ENCODE peak calls at places on chromosome 9, in six cellular contexts. A, Q, K, O, C and G are unnamed samples.

GRCh38 chr9:105148328-105149006 is 96.0 kb upstream of the SLC44A1 start:
- DNase-seq in A (peak), K (no peak), O (no peak), C (no peak), Q (no peak), G (no peak)

GRCh38 chr9:18726546-18726945 is 252.6 kb downstream of the ADAMTSL1 start:
- DNase-seq in O (no peak), K (no peak), Q (no peak), A (no peak), C (no peak), G (peak)

GRCh38 chr9:21801683-21802417 is 586 bp upstream of the MTAP start:
- DNase-seq in A (no peak), C (no peak), O (no peak), Q (peak), K (peak), G (peak)

GRCh38 chr9:21730899-21731298 is 71.5 kb upstream of the MTAP start:
- DNase-seq in A (no peak), K (no peak), C (no peak), Q (no peak), O (no peak), G (no peak)

GRCh38 chr9:128078504-128079434 is 10.7 kb downstream of the SLC25A25 start:
- DNase-seq in C (no peak), Q (peak), K (no peak), O (peak), A (no peak), G (peak)

GRCh38 chr9:115672477-115673316 is 480.9 kb upstream of the PAPPA start:
- DNase-seq in O (no peak), A (no peak), Q (no peak), K (peak), C (no peak), G (peak)

GRCh38 chr9:126957687-126958053 is 43.1 kb downstream of the RALGPS1 start:
- DNase-seq in C (no peak), K (no peak), A (no peak), O (no peak), Q (peak), G (peak)

GRCh38 chr9:122777935-122778671 is 10.6 kb upstream of the OR5C1 start:
- DNase-seq in K (no peak), C (no peak), Q (no peak), O (no peak), A (no peak), G (peak)

GRCh38 chr9:110095238-110095637 is 112.7 kb downstream of the C9orf152 start:
- DNase-seq in Q (no peak), A (no peak), O (no peak), C (no peak), K (no peak), G (peak)

GRCh38 chr9:89139450-89139849 is 39.2 kb downstream of the SHC3 start:
- DNase-seq in A (no peak), O (no peak), Q (no peak), K (no peak), C (no peak), G (peak)

GRCh38 chr9:4020747-4021296 is 279.0 kb downstream of the GLIS3 start:
- DNase-seq in O (no peak), C (no peak), A (no peak), K (no peak), Q (no peak), G (peak)

GRCh38 chr9:27453860-27454553 is 70.1 kb upstream of the IFNK start:
- DNase-seq in O (no peak), Q (no peak), K (no peak), C (no peak), A (no peak), G (no peak)

GRCh38 chr9:137294091-137294683 is 7.9 kb downstream of the NRARP start:
- DNase-seq in K (peak), O (peak), A (no peak), Q (peak), C (no peak), G (peak)

GRCh38 chr9:124210697-124211096 is 47.1 kb upstream of the NEK6 start:
- DNase-seq in K (no peak), O (no peak), Q (no peak), A (no peak), C (peak), G (peak)

GRCh38 chr9:94933429-94933828 is 206.9 kb downstream of the AOPEP start:
- DNase-seq in Q (no peak), K (no peak), A (no peak), C (no peak), O (no peak), G (peak)

GRCh38 chr9:136857166-136857565 is 5.0 kb downstream of the MAMDC4 start:
- DNase-seq in Q (no peak), A (no peak), C (no peak), K (no peak), O (no peak), G (no peak)

GRCh38 chr9:38643456-38644173 is 23.2 kb upstream of the ANKRD18A start:
- DNase-seq in O (no peak), Q (no peak), A (no peak), K (no peak), C (no peak), G (no peak)

DNA sequence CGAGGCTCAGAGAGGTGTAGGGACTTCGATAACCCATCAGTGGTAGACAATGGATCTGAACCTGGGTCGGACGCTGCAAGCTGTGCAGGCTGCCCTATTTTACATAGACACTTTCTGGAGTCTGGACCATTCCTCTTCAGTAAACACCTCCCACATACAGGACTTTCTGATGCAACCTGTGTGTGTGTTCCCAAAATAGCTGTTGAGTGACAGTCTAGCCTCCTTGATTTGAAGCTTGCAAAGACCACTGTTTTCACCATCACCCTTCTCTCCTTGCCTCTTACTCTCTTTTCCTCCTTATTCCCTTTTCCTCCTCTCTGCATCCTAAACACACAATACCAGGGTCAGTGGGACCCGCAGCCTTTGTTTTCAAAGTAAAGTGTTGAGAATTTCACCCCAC is 30.8 kb downstream of the CFAP77 start:
- DNase-seq in A (no peak), O (no peak), C (no peak), K (no peak), Q (no peak), G (no peak)
- H2AFZ ChIP-seq in A (peak), O (no peak), C (no peak), K (no peak), Q (no peak), G (no peak)

GRCh38 chr9:107491081-107492053 is 1.8 kb upstream of the KLF4 start:
- DNase-seq in A (no peak), O (no peak), C (no peak), K (no peak), Q (no peak), G (no peak)
- TF ChIP-seq CEBPB in A (no peak), O (no peak), C (no peak), K (no peak), Q (no peak), G (no peak)

DNA sequence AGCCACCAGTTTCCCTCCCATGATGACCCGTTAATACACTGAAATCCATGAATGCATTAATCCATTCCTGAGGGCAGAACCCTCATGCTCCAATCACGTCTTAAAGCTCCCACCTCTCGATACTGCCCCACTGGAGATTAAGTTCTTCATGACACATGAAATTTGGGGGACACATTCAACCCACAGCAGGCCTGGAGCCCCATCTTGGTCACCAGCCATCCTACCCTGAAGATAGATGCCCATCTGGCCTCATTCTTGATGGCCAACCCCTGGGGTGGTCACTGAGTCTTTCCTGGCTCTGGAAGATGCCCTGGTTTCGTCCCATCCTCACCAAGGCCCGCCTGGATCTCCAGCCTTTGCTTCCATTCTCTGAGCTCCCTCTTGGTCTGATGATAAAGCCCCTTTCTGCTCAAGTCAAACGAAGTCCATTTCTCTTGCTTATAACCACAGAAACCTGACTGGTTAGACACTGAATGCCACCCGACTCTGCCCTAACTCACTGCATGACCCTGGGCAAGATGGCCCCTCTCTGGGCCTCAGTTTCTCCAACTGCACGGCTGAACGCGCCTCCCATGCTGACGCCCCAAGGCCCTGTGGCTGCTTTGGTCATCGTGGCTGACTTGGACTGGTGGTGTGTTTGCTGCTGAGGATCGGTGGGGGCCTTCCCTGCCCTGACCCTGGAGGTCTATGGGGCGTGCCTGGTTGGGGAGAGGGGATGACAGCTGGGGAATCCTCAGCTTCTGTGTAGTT is 138.4 kb upstream of the IER5L start:
- DNase-seq in O (no peak), A (no peak), K (no peak), C (no peak), Q (no peak), G (no peak)
- H2AFZ ChIP-seq in O (no peak), A (no peak), K (no peak), C (no peak), Q (no peak), G (peak)

DNA sequence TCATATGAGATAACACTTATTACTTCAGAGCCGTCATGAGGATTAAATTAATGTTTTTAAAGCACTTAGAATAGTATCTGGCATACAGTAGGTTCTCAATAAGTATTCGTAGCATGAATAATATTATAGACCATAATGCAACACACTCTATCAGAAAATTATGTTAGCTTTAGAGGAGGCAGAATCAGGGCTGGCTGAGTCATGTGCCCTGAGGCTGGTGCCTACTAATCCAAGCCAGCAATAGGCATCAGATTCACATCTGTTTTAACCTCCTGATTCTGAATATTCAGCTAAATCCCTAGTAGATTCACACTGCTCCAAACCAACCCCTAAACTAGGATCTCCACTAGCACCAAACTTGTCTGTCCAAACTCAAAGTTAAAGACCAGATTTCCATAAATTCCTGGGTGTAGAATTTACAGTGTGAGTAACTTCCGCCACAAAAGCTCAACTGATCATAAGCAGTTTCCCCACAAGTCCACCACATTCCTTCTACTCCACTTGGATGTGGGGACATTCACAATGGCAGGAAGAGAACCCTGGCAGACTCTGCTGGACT is 170.0 kb upstream of the DAPK1 start:
- DNase-seq in C (no peak), A (no peak), K (no peak), O (no peak), Q (no peak), G (no peak)
- TF ChIP-seq CEBPB in C (no peak), A (no peak), K (no peak), O (no peak), Q (no peak), G (no peak)

DNA sequence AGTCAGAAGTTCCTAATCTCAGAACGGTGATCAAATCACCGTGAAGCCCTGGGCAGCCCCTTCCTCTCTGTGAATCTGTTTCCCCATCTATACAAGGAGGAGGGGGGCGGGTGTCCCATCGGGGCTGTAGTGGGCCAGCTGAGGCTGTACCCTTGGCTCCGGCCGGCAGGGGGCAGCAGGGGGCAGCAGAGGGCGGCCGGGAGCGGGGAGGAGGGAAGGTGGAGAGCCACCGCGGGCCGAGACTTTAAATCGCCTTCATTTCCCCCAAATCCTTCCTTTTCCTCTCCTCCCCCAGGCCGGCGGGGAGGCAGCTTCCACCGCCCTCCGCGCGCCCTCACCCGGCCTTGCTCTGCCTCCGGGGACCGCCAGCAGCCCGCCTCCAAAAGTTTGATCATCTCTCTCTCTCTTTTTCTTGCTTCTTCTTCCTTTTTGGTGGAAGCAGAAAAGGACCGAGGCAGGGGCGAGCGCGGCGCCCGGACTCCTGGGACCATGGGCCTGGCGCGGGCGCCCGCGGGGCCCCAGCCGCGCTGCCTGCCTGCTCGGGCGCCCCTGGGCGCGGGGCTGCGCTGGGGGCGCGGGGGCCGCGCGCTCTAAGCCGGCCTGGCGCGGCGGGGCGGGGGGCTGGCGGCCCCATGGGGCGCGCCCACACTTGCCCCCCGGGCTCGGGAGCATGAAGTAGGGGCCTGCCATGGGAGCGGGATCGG is at the start of gene COL27A1:
- DNase-seq in A (peak), C (no peak), O (peak), Q (peak), K (peak), G (peak)
- H2AFZ ChIP-seq in A (peak), C (peak), O (peak), Q (peak), K (no peak), G (peak)